ENCODE peak calls at places on chromosomes 7 and 10, in six cellular contexts. T, N, I, Q, D and M are unnamed samples.

GRCh38 chr7:157670490-157671357 is 333.9 kb downstream of the DNAJB6 start:
- DNase-seq in T (no peak), N (no peak), I (peak), Q (no peak), D (no peak), M (no peak)

GRCh38 chr10:71831646-71832552 is 19.2 kb downstream of the PSAP start:
- DNase-seq in T (no peak), N (no peak), I (peak), Q (peak), D (no peak), M (no peak)

GRCh38 chr7:134701272-134701671 is 54.6 kb downstream of the BPGM start:
- DNase-seq in T (no peak), N (no peak), I (no peak), Q (peak), D (no peak), M (no peak)

GRCh38 chr7:94258418-94258817 is 136.3 kb upstream of the COL1A2 start:
- DNase-seq in T (no peak), N (no peak), I (no peak), Q (no peak), D (no peak), M (no peak)

GRCh38 chr7:45589915-45590678 is 15.9 kb downstream of the ADCY1 start:
- DNase-seq in T (no peak), N (no peak), I (no peak), Q (no peak), D (no peak), M (no peak)

GRCh38 chr7:127885843-127886242 is 145.4 kb downstream of the LRRC4 start:
- DNase-seq in T (no peak), N (no peak), I (no peak), Q (peak), D (no peak), M (no peak)

GRCh38 chr10:102644066-102644645 is at the start of gene TRIM8:
- DNase-seq in T (peak), N (no peak), I (peak), Q (no peak), D (peak), M (no peak)

GRCh38 chr10:59289809-59290208 is 72.5 kb downstream of the FAM13C start:
- DNase-seq in T (no peak), N (no peak), I (no peak), Q (no peak), D (no peak), M (no peak)

GRCh38 chr7:104982773-104983619 is 31.0 kb upstream of the KMT2E start:
- DNase-seq in T (no peak), N (no peak), I (no peak), Q (no peak), D (no peak), M (no peak)

GRCh38 chr7:69893915-69894314 is 295.6 kb downstream of the AUTS2 start:
- DNase-seq in T (no peak), N (no peak), I (no peak), Q (no peak), D (no peak), M (no peak)

GRCh38 chr10:5609952-5610616 is 56.3 kb downstream of the ASB13 start:
- DNase-seq in T (no peak), N (no peak), I (peak), Q (no peak), D (peak), M (no peak)

GRCh38 chr10:131590567-131590966 is 279.0 kb upstream of the TCERG1L start:
- DNase-seq in T (no peak), N (no peak), I (no peak), Q (no peak), D (no peak), M (no peak)

GRCh38 chr10:58599927-58600553 is 87.4 kb downstream of the BICC1 start:
- DNase-seq in T (no peak), N (no peak), I (no peak), Q (no peak), D (no peak), M (no peak)

GRCh38 chr7:76318488-76319353 is 16.2 kb downstream of the HSPB1 start:
- DNase-seq in T (peak), N (no peak), I (peak), Q (peak), D (peak), M (no peak)
- TF ChIP-seq CTCF in T (no peak), N (peak), I (peak), Q (peak), D (peak), M (peak)

GRCh38 chr10:112250555-112250954 is 32.6 kb upstream of the TECTB start:
- DNase-seq in T (no peak), N (no peak), I (no peak), Q (peak), D (no peak), M (no peak)
- H3K4me3 ChIP-seq in T (no peak), N (no peak), I (no peak), Q (no peak), D (no peak), M (no peak)

GRCh38 chr10:113078282-113078907 is 128.3 kb downstream of the TCF7L2 start:
- DNase-seq in T (no peak), N (no peak), I (no peak), Q (no peak), D (no peak), M (no peak)

GRCh38 chr10:113076949-113077348 is 126.9 kb downstream of the TCF7L2 start:
- DNase-seq in T (no peak), N (no peak), I (no peak), Q (no peak), D (no peak), M (no peak)

GRCh38 chr10:113080061-113080460 is 130.0 kb downstream of the TCF7L2 start:
- DNase-seq in T (no peak), N (no peak), I (no peak), Q (no peak), D (no peak), M (no peak)

GRCh38 chr10:113084031-113084430 is 134.0 kb downstream of the TCF7L2 start:
- DNase-seq in T (no peak), N (no peak), I (no peak), Q (peak), D (no peak), M (no peak)

DNA sequence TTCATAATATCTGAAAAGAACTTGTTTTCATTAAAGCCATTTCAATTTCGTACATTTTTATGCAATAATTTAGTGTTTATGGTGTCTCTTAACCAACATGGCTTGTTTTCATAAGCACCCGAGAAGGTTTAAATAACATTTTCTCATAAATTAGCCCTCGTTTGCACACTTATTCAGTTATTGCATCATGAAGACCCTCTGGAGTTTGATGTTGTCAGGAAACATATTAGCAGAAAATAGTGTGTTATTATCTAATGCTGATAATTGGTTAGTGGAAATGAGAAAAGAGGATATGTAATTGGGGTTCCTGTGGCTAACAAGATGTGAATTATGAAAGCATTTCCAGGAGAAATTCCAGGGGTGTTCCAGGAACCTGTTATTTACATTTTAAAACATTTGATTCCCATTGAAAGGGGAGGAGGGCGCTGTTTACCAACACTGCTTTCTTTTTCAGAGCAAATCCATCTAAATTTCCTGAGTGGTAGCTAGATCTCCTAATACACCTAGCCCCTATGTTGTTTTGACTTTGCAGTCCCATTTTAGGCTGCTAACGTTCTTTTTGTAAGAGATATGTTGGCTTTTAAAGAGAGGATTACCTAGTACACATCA is 130.7 kb downstream of the TCF7L2 start:
- DNase-seq in T (no peak), N (no peak), I (no peak), Q (no peak), D (no peak), M (no peak)
- TF ChIP-seq CTCF in T (no peak), N (peak), I (no peak), Q (peak), D (no peak), M (no peak)

DNA sequence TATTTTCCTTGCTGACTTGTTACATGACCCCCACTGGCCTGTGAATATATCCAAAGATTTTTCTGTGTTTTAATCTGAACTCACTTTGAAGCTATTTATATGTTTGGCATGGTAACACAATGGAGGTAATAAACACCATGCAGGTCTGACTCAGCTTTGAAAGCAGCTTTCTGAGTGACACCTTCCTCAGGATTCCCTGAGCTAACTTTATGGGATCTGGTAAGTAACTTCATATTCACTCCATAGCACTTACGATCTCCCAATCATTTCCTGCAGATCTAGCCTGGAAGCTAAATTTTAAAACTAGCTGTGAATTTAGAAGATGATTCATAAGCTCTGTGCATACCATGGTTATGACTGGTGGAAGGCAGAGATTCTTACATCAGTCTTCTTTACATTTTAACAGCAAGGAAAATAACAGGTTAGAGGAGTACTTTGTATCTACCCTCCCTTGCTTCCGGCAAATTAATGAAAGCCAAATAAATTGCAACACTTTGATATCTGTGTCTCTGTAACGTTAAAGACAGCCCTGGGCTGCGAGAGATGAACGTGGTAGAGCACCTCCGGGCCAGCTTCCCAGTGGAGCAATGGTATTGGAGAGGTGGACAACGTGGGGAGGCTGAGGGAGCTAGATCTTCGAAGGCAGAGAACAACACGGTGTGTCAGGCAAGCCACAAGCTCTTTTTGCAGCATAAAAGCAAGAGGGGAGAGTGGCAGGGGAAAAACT is 170.2 kb upstream of the KLF14 start:
- DNase-seq in T (no peak), N (no peak), I (no peak), Q (peak), D (no peak), M (no peak)
- H3K4me3 ChIP-seq in T (no peak), N (no peak), I (no peak), Q (peak), D (no peak), M (no peak)

GRCh38 chr7:27727058-27727457 is 12.9 kb upstream of the TAX1BP1 start:
- DNase-seq in T (no peak), N (no peak), I (no peak), Q (no peak), D (no peak), M (no peak)

DNA sequence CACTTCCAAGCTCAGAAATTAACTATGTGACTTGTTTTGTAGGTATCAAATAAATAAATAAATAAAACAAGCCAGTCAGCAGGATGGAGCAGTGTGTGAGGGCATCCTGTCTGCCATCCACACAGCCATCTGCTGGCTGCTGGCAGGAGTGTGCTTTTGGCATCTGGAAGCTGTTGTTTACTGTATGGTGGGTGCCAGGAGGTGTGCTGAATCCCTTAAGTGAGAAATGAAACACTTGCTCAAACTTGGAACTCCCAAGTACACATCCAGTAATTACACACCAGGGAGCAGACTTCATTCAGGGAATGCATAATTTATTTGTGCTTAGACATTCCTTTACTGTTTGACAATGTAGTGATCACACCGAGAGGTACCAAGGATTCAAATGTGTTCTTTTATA is 16.9 kb upstream of the TAX1BP1 start:
- DNase-seq in T (no peak), N (no peak), I (no peak), Q (no peak), D (no peak), M (peak)
- TF ChIP-seq CTCF in T (no peak), N (peak), I (no peak), Q (peak), D (no peak), M (peak)

DNA sequence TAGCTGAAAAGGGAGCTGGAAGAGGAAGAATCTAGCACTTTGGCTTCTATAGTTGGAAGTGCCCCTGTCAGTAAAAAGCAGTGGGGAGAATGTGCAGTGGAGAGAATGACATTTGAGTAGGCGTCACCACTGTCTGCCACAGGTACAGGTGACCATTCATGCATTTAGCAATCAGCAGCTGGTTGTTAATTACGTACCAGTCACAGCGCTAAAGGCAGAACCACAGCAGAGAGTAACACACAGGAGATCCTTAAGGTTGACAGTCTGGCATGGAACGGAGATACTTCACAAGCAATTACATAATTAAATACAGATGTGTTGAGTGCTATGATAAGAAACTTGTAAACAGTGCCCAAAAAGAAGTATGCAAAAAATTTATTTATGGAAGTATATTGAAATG is 24.8 kb downstream of the C10orf67 start:
- DNase-seq in T (no peak), N (no peak), I (no peak), Q (no peak), D (no peak), M (no peak)
- H3K4me3 ChIP-seq in T (no peak), N (no peak), I (no peak), Q (no peak), D (no peak), M (no peak)